ENCODE peak calls at places on chromosomes 3 and 15, in four cellular contexts. One of them, this sample, is unnamed.

GRCh38 chr15:73573572-73573971 is 59.6 kb downstream of the NPTN start:
- DNase-seq in uterus: peak; percentile 65
- DNase-seq in HCT116: no peak
- DNase-seq in H9: no peak
- DNase-seq in this sample: no peak

GRCh38 chr3:50117120-50117519 is 28.4 kb downstream of the RBM5 start:
- DNase-seq in H9: no peak
- DNase-seq in uterus: no peak
- DNase-seq in HCT116: no peak
- DNase-seq in this sample: no peak

GRCh38 chr3:65716372-65716771 is 322.3 kb downstream of the MAGI1 start:
- DNase-seq in H9: no peak
- DNase-seq in HCT116: no peak
- DNase-seq in uterus: no peak
- DNase-seq in this sample: no peak

GRCh38 chr3:194537732-194538247 is 51.0 kb upstream of the ATP13A3 start:
- DNase-seq in H9: no peak
- DNase-seq in uterus: no peak
- DNase-seq in HCT116: no peak
- DNase-seq in this sample: peak; percentile 33

GRCh38 chr15:25712192-25712960 is 150.8 kb downstream of the ATP10A start:
- DNase-seq in HCT116: no peak
- DNase-seq in H9: no peak
- DNase-seq in uterus: no peak
- DNase-seq in this sample: no peak

GRCh38 chr3:193914602-193915001 is 221.3 kb upstream of the HES1 start:
- DNase-seq in H9: no peak
- DNase-seq in HCT116: no peak
- DNase-seq in uterus: no peak
- DNase-seq in this sample: no peak

GRCh38 chr3:15636028-15636709 is 34.6 kb downstream of the BTD start:
- DNase-seq in H9: no peak
- DNase-seq in uterus: peak; percentile 73
- DNase-seq in HCT116: peak; percentile 67
- DNase-seq in this sample: peak; percentile 87

GRCh38 chr3:65873028-65873427 is 165.7 kb downstream of the MAGI1 start:
- DNase-seq in HCT116: no peak
- DNase-seq in uterus: no peak
- DNase-seq in H9: no peak
- DNase-seq in this sample: no peak

GRCh38 chr3:71355862-71356261 is 227.7 kb downstream of the FOXP1 start:
- DNase-seq in HCT116: no peak
- DNase-seq in H9: no peak
- DNase-seq in uterus: no peak
- DNase-seq in this sample: no peak

GRCh38 chr3:65039754-65040210 is 352.0 kb upstream of the ADAMTS9 start:
- DNase-seq in uterus: peak; percentile 34
- DNase-seq in HCT116: peak; percentile 18
- DNase-seq in H9: no peak
- DNase-seq in this sample: peak; percentile 7

GRCh38 chr15:75666823-75667501 is 19.2 kb downstream of the SNX33 start:
- DNase-seq in uterus: peak; percentile 70
- DNase-seq in HCT116: peak; percentile 91
- DNase-seq in H9: no peak
- DNase-seq in this sample: peak; percentile 93

GRCh38 chr3:118208642-118209041 is 826.0 kb downstream of the IGSF11 start:
- DNase-seq in uterus: no peak
- DNase-seq in HCT116: no peak
- DNase-seq in H9: no peak
- DNase-seq in this sample: no peak

GRCh38 chr15:25543156-25543555 is 104.3 kb upstream of the UBE3A start:
- DNase-seq in H9: no peak
- DNase-seq in uterus: peak; percentile 52
- DNase-seq in HCT116: no peak
- DNase-seq in this sample: no peak

GRCh38 chr3:100030346-100030745 is 84.0 kb downstream of the FILIP1L start:
- DNase-seq in H9: no peak
- DNase-seq in uterus: no peak
- DNase-seq in HCT116: no peak
- DNase-seq in this sample: no peak

GRCh38 chr3:170471149-170471548 is 52.5 kb downstream of the CLDN11 start:
- DNase-seq in uterus: no peak
- DNase-seq in HCT116: no peak
- DNase-seq in H9: no peak
- DNase-seq in this sample: no peak

GRCh38 chr3:161406594-161407555 is 35.6 kb upstream of the SPTSSB start:
- DNase-seq in HCT116: no peak
- DNase-seq in uterus: no peak
- DNase-seq in H9: no peak
- DNase-seq in this sample: no peak

GRCh38 chr3:123605789-123606234 is 21.0 kb upstream of the HACD2 start:
- DNase-seq in uterus: no peak
- DNase-seq in HCT116: peak; percentile 75
- DNase-seq in H9: peak; percentile 50
- DNase-seq in this sample: peak; percentile 27

GRCh38 chr15:22224241-22224671 is 143.9 kb downstream of the OR4M2 start:
- DNase-seq in H9: no peak
- DNase-seq in uterus: no peak
- DNase-seq in HCT116: no peak
- DNase-seq in this sample: no peak

GRCh38 chr3:25902586-25902985 is 112.7 kb downstream of the OXSM start:
- DNase-seq in HCT116: no peak
- DNase-seq in H9: no peak
- DNase-seq in uterus: no peak
- DNase-seq in this sample: no peak

GRCh38 chr15:39413558-39413957 is 167.3 kb upstream of the THBS1 start:
- DNase-seq in HCT116: no peak
- DNase-seq in H9: no peak
- DNase-seq in uterus: no peak
- DNase-seq in this sample: no peak

GRCh38 chr15:80179025-80179759 is 26.4 kb downstream of the FAH start:
- DNase-seq in uterus: no peak
- DNase-seq in H9: no peak
- DNase-seq in HCT116: no peak
- DNase-seq in this sample: peak; percentile 69

GRCh38 chr3:40720863-40721262 is 196.1 kb downstream of the ZNF621 start:
- DNase-seq in HCT116: no peak
- DNase-seq in H9: no peak
- DNase-seq in uterus: no peak
- DNase-seq in this sample: no peak

GRCh38 chr3:113222412-113223086 is 11.2 kb downstream of the BOC start:
- DNase-seq in uterus: no peak
- DNase-seq in HCT116: no peak
- DNase-seq in H9: no peak
- DNase-seq in this sample: no peak

GRCh38 chr3:149726716-149727407 is 25.4 kb downstream of the COMMD2 start:
- DNase-seq in uterus: no peak
- DNase-seq in HCT116: no peak
- DNase-seq in H9: no peak
- DNase-seq in this sample: no peak

GRCh38 chr3:111484666-111485065 is 57.3 kb upstream of the CD96 start:
- DNase-seq in H9: no peak
- DNase-seq in HCT116: peak; percentile 8
- DNase-seq in uterus: no peak
- DNase-seq in this sample: no peak

GRCh38 chr3:9403463-9403862 is 6.0 kb downstream of the SETD5 start:
- DNase-seq in uterus: no peak
- DNase-seq in HCT116: no peak
- DNase-seq in H9: no peak
- DNase-seq in this sample: no peak

GRCh38 chr15:44537728-44538240 is 837 bp downstream of the EIF3J start:
- DNase-seq in uterus: no peak
- DNase-seq in HCT116: no peak
- DNase-seq in H9: no peak
- DNase-seq in this sample: no peak

GRCh38 chr3:193599393-193599792 is 6.4 kb downstream of the OPA1 start:
- DNase-seq in H9: no peak
- DNase-seq in HCT116: no peak
- DNase-seq in uterus: no peak
- DNase-seq in this sample: no peak

GRCh38 chr3:167886690-167887089 is 151.2 kb downstream of the SERPINI1 start:
- DNase-seq in H9: no peak
- DNase-seq in HCT116: no peak
- DNase-seq in uterus: no peak
- DNase-seq in this sample: no peak

GRCh38 chr3:123384256-123384655 is 64.6 kb downstream of the ADCY5 start:
- DNase-seq in H9: no peak
- DNase-seq in HCT116: no peak
- DNase-seq in uterus: no peak
- DNase-seq in this sample: no peak

GRCh38 chr15:93894438-93894837 is 336.9 kb upstream of the MCTP2 start:
- DNase-seq in HCT116: no peak
- DNase-seq in uterus: no peak
- DNase-seq in H9: no peak
- DNase-seq in this sample: no peak

DNA sequence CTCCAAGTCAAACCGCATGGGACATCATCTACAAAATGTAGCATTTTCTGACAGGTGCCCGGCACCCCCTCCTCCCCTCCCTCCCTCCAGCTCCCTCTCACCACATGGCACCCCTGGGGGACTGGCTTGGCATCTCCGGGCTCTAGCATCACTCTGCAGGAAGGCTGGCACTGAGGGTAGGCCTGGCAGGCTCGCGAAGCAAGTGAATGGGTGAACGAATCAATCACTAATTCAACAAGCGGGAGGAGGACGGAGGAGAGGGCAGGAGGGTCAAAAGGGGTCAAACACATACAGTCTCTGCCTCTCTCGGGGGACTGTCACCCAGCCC is 155.7 kb downstream of the NUP210 start:
- DNase-seq in H9: no peak
- DNase-seq in HCT116: no peak
- DNase-seq in uterus: no peak
- DNase-seq in this sample: no peak
- H3K27ac ChIP-seq in H9: no peak overlapping the region
- H3K27ac ChIP-seq in HCT116: no peak overlapping the region
- H3K27ac ChIP-seq in uterus: no peak overlapping the region
- H3K27ac ChIP-seq in this sample: no peak overlapping the region

GRCh38 chr3:14177580-14178246 is 688 bp downstream of the XPC start:
- DNase-seq in HCT116: peak; percentile 2
- DNase-seq in H9: no peak
- DNase-seq in uterus: no peak
- DNase-seq in this sample: no peak
- H3K27ac ChIP-seq in HCT116: peak overlapping the region; percentile 86
- H3K27ac ChIP-seq in H9: no peak overlapping the region
- H3K27ac ChIP-seq in uterus: peak overlapping the region; percentile 96
- H3K27ac ChIP-seq in this sample: peak overlapping the region; percentile 92

GRCh38 chr3:69423756-69424155 is 37.9 kb upstream of the FRMD4B start:
- DNase-seq in H9: no peak
- DNase-seq in HCT116: no peak
- DNase-seq in uterus: no peak
- DNase-seq in this sample: no peak
- H3K27ac ChIP-seq in H9: no peak overlapping the region
- H3K27ac ChIP-seq in HCT116: no peak overlapping the region
- H3K27ac ChIP-seq in uterus: no peak overlapping the region
- H3K27ac ChIP-seq in this sample: no peak overlapping the region

GRCh38 chr15:33191641-33192040 is 2.9 kb downstream of the FMN1 start:
- DNase-seq in uterus: no peak
- DNase-seq in HCT116: no peak
- DNase-seq in H9: no peak
- DNase-seq in this sample: no peak
- H3K27ac ChIP-seq in uterus: no peak overlapping the region
- H3K27ac ChIP-seq in HCT116: no peak overlapping the region
- H3K27ac ChIP-seq in H9: no peak overlapping the region
- H3K27ac ChIP-seq in this sample: no peak overlapping the region

GRCh38 chr15:40990080-40990479 is 36.8 kb downstream of the CHAC1 start:
- DNase-seq in uterus: no peak
- DNase-seq in H9: no peak
- DNase-seq in HCT116: no peak
- DNase-seq in this sample: no peak

GRCh38 chr15:40990789-40991188 is 37.5 kb downstream of the CHAC1 start:
- DNase-seq in HCT116: no peak
- DNase-seq in H9: no peak
- DNase-seq in uterus: no peak
- DNase-seq in this sample: no peak

GRCh38 chr15:40991355-40991754 is 38.1 kb downstream of the CHAC1 start:
- DNase-seq in HCT116: no peak
- DNase-seq in uterus: no peak
- DNase-seq in H9: no peak
- DNase-seq in this sample: no peak

GRCh38 chr15:40992241-40992741 is 39.0 kb downstream of the CHAC1 start:
- DNase-seq in uterus: no peak
- DNase-seq in HCT116: no peak
- DNase-seq in H9: no peak
- DNase-seq in this sample: no peak

GRCh38 chr15:40992825-40993224 is 39.6 kb downstream of the CHAC1 start:
- DNase-seq in HCT116: no peak
- DNase-seq in uterus: no peak
- DNase-seq in H9: no peak
- DNase-seq in this sample: no peak
- H3K27ac ChIP-seq in HCT116: no peak overlapping the region
- H3K27ac ChIP-seq in uterus: no peak overlapping the region
- H3K27ac ChIP-seq in H9: no peak overlapping the region
- H3K27ac ChIP-seq in this sample: no peak overlapping the region